ENCODE peak calls at places on chromosomes 4 and X, in eight cellular contexts. P, A, V, J, S, U, B and E are unnamed samples.

GRCh38 chr4:77190053-77190452 is 33.0 kb downstream of the CCNG2 start:
- DNase-seq in S (no peak), V (no peak), U (no peak), B (no peak), P (no peak), J (no peak), A (no peak), E (no peak)

GRCh38 chr4:98873059-98873458 is 55.9 kb downstream of the EIF4E start:
- DNase-seq in V (no peak), A (no peak), U (no peak), J (no peak), B (no peak), P (no peak), S (no peak), E (no peak)

GRCh38 chr4:11293866-11294265 is 134.8 kb downstream of the HS3ST1 start:
- DNase-seq in U (no peak), S (no peak), V (no peak), A (no peak), B (no peak), J (no peak), P (no peak), E (no peak)

GRCh38 chr4:174255790-174256189 is 27.7 kb downstream of the FBXO8 start:
- DNase-seq in B (no peak), S (no peak), V (no peak), A (no peak), J (no peak), P (no peak), U (no peak), E (no peak)

GRCh38 chrX:108022491-108023089 is 22.3 kb upstream of the VSIG1 start:
- DNase-seq in B (no peak), P (no peak), U (no peak), J (no peak), A (no peak), S (no peak), V (no peak), E (no peak)

GRCh38 chrX:42366181-42366580 is 411.8 kb downstream of the PPP1R2C start:
- DNase-seq in U (no peak), P (no peak), B (no peak), V (no peak), A (no peak), J (no peak), S (no peak), E (no peak)

GRCh38 chr4:185282968-185283367 is 73.6 kb downstream of the SNX25 start:
- DNase-seq in A (no peak), P (no peak), U (no peak), J (no peak), S (no peak), V (no peak), B (no peak), E (no peak)

GRCh38 chr4:104420766-104421165 is 73.9 kb downstream of the CXXC4 start:
- DNase-seq in A (no peak), S (no peak), V (no peak), B (no peak), P (no peak), J (no peak), U (no peak), E (no peak)

GRCh38 chrX:139881572-139881971 is 51.3 kb downstream of the ATP11C start:
- DNase-seq in U (no peak), J (no peak), V (no peak), P (no peak), B (no peak), S (no peak), A (no peak), E (no peak)

GRCh38 chrX:69137911-69138310 is 27.3 kb downstream of the PJA1 start:
- DNase-seq in S (no peak), A (no peak), B (no peak), U (no peak), P (no peak), J (no peak), V (no peak), E (no peak)

GRCh38 chr4:784401-785331 is 41.3 kb downstream of the CPLX1 start:
- DNase-seq in V (no peak), P (no peak), A (no peak), U (no peak), J (no peak), S (no peak), B (no peak), E (no peak)

GRCh38 chrX:100408643-100409315 is 1.3 kb downstream of the PCDH19 start:
- DNase-seq in S (no peak), V (no peak), P (no peak), J (no peak), U (no peak), A (no peak), B (no peak), E (no peak)

GRCh38 chr4:99847362-99847976 is 30.8 kb downstream of the DAPP1 start:
- DNase-seq in S (no peak), V (no peak), U (no peak), A (no peak), P (no peak), J (no peak), B (no peak), E (no peak)

GRCh38 chrX:138775501-138775900 is 64.0 kb upstream of the FGF13 start:
- DNase-seq in V (no peak), J (no peak), B (no peak), S (no peak), P (peak), A (no peak), U (no peak), E (no peak)

GRCh38 chrX:113800955-113801354 is 782.9 kb upstream of the HTR2C start:
- DNase-seq in P (no peak), A (no peak), S (no peak), U (no peak), J (no peak), V (no peak), B (no peak), E (no peak)

GRCh38 chr4:147674073-147674472 is 9.9 kb downstream of the PRMT9 start:
- DNase-seq in J (no peak), V (no peak), U (no peak), B (no peak), A (no peak), S (no peak), P (no peak), E (no peak)

GRCh38 chrX:131588995-131589394 is 45.1 kb downstream of the OR13H1 start:
- DNase-seq in V (no peak), A (no peak), S (no peak), J (no peak), U (no peak), P (no peak), B (no peak), E (no peak)

GRCh38 chr4:124534133-124534532 is 178.4 kb downstream of the ANKRD50 start:
- DNase-seq in J (no peak), U (no peak), B (no peak), S (no peak), P (no peak), V (no peak), A (no peak), E (no peak)

GRCh38 chr4:74658114-74658513 is 136.2 kb downstream of the BTC start:
- DNase-seq in U (no peak), S (no peak), A (no peak), V (no peak), P (no peak), B (no peak), J (no peak), E (no peak)

GRCh38 chr4:141080668-141081067 is 52.6 kb downstream of the RNF150 start:
- DNase-seq in J (no peak), S (no peak), A (no peak), B (no peak), U (no peak), V (no peak), P (no peak), E (no peak)

GRCh38 chr4:172892300-172892699 is 276.3 kb upstream of the GALNT7 start:
- DNase-seq in P (no peak), U (no peak), J (no peak), S (no peak), B (no peak), A (no peak), V (no peak), E (no peak)

GRCh38 chrX:43333543-43333942 is 322.6 kb upstream of the MAOA start:
- DNase-seq in P (no peak), V (no peak), B (no peak), U (no peak), A (no peak), J (no peak), S (no peak), E (no peak)

GRCh38 chr4:113509851-113510250 is 251.7 kb downstream of the CAMK2D start:
- DNase-seq in P (no peak), J (no peak), V (no peak), S (no peak), A (no peak), U (no peak), B (no peak), E (no peak)

GRCh38 chr4:3493720-3494492 is 30.8 kb downstream of the DOK7 start:
- DNase-seq in A (no peak), U (no peak), P (no peak), V (no peak), J (no peak), S (no peak), B (no peak), E (no peak)

GRCh38 chr4:107854326-107855030 is 29.7 kb downstream of the SGMS2 start:
- DNase-seq in S (no peak), P (no peak), V (no peak), B (no peak), A (no peak), J (no peak), U (no peak), E (no peak)

GRCh38 chr4:120736312-120736711 is 186.2 kb downstream of the PRDM5 start:
- DNase-seq in A (no peak), S (no peak), P (no peak), V (no peak), U (no peak), J (no peak), B (no peak), E (no peak)

GRCh38 chr4:121220698-121221097 is 56.6 kb upstream of the TNIP3 start:
- DNase-seq in S (no peak), J (peak), A (no peak), V (no peak), U (no peak), B (no peak), P (no peak), E (no peak)

GRCh38 chr4:143382539-143382938 is 45.9 kb downstream of the GAB1 start:
- DNase-seq in A (no peak), S (no peak), B (no peak), V (no peak), U (no peak), J (no peak), P (no peak), E (no peak)

GRCh38 chr4:153222162-153222789 is 18.0 kb downstream of the TRIM2 start:
- DNase-seq in B (no peak), S (peak), U (peak), P (peak), A (no peak), J (peak), V (peak), E (peak)

GRCh38 chr4:71241467-71242401 is 97.1 kb upstream of the SLC4A4 start:
- DNase-seq in J (no peak), B (no peak), P (no peak), A (no peak), S (no peak), U (no peak), V (peak), E (no peak)

GRCh38 chr4:24664956-24665355 is 80.6 kb upstream of the DHX15 start:
- DNase-seq in P (no peak), S (no peak), J (no peak), U (no peak), A (no peak), B (no peak), V (no peak), E (no peak)

GRCh38 chr4:41156574-41156973 is 57.8 kb downstream of the APBB2 start:
- DNase-seq in P (no peak), S (no peak), J (no peak), A (no peak), U (no peak), B (no peak), V (no peak), E (no peak)